ENCODE peak calls at places on chromosomes 11 and 22, in seven cellular contexts. X is EL; C is stimulated activated CD4-positive, alpha-beta T cell treated with anti-CD3 and anti-CD28 coated beads, Interleukin-15, amount 100 ng/mL, for 1 hour; D is iPS-NIHi11; B is GM20000; K is psoas muscle; N is stimulated activated naive CD4-positive, alpha-beta T cell treated with Interleukin-2 at 50 U/mL for 16 hours. T is an unnamed sample.
A peak's percentile ranks its signal among the peaks of the same experiment; 100 is the strongest.

GRCh38 chr11:12531681-12532080 is 142.5 kb upstream of the TEAD1 start:
- DNase-seq in X (no peak), C (no peak), D (no peak), B (no peak), K (no peak), N (no peak), T (no peak)

GRCh38 chr22:24440270-24440717 is 12.9 kb downstream of the ADORA2A start:
- DNase-seq in X (no peak), C (no peak), D (no peak), B (no peak), K (peak; percentile 46), N (no peak), T (no peak)

GRCh38 chr11:47863189-47863892 is 15.2 kb upstream of the NUP160 start:
- DNase-seq in X (peak; percentile 87), C (no peak), D (no peak), B (no peak), K (no peak), N (no peak), T (no peak)

GRCh38 chr11:116364357-116364756 is 408.4 kb downstream of the BUD13 start:
- DNase-seq in X (no peak), C (no peak), D (no peak), B (no peak), K (no peak), N (no peak), T (no peak)

GRCh38 chr11:73475549-73475948 is 99.3 kb downstream of the RELT start:
- DNase-seq in X (no peak), C (no peak), D (no peak), B (no peak), K (no peak), N (no peak), T (no peak)

GRCh38 chr11:47589103-47589502 is 2.6 kb downstream of the FAM180B start:
- DNase-seq in X (no peak), C (no peak), D (no peak), B (no peak), K (no peak), N (no peak), T (no peak)

GRCh38 chr11:35927067-35927466 is 16.8 kb upstream of the LDLRAD3 start:
- DNase-seq in X (no peak), C (no peak), D (no peak), B (no peak), K (no peak), N (no peak), T (no peak)

GRCh38 chr22:24758164-24758799 is 16.2 kb downstream of the PIWIL3 start:
- DNase-seq in X (peak; percentile 59), C (peak; percentile 10), D (peak; percentile 54), B (peak; percentile 63), K (no peak), N (peak; percentile 15), T (no peak)

GRCh38 chr22:28978158-28978557 is 83.5 kb downstream of the C22orf31 start:
- DNase-seq in X (peak; percentile 33), C (no peak), D (no peak), B (no peak), K (peak; percentile 77), N (no peak), T (no peak)

GRCh38 chr11:87417951-87418350 is 380.2 kb downstream of the TMEM135 start:
- DNase-seq in X (no peak), C (no peak), D (no peak), B (no peak), K (no peak), N (no peak), T (peak; percentile 68)

GRCh38 chr11:64038500-64038899 is 2.8 kb downstream of the FLRT1 start:
- DNase-seq in X (no peak), C (no peak), D (no peak), B (no peak), K (no peak), N (no peak), T (no peak)

GRCh38 chr11:86624366-86624765 is 48.0 kb downstream of the ME3 start:
- DNase-seq in X (no peak), C (no peak), D (no peak), B (no peak), K (no peak), N (no peak), T (no peak)

GRCh38 chr11:68839953-68840641 is 1.6 kb downstream of the CPT1A start:
- DNase-seq in X (peak; percentile 42), C (no peak), D (peak; percentile 64), B (peak; percentile 58), K (no peak), N (no peak), T (no peak)

GRCh38 chr11:118087933-118088332 is 1.2 kb upstream of the SMIM35 start:
- DNase-seq in X (no peak), C (no peak), D (no peak), B (no peak), K (no peak), N (no peak), T (no peak)

GRCh38 chr11:105005451-105005845 is 17.5 kb downstream of the CASP5 start:
- DNase-seq in X (no peak), C (no peak), D (no peak), B (no peak), K (no peak), N (no peak), T (no peak)

GRCh38 chr11:96299155-96299883 is 43.7 kb downstream of the MAML2 start:
- DNase-seq in X (no peak), C (no peak), D (no peak), B (no peak), K (no peak), N (no peak), T (no peak)

GRCh38 chr22:46638601-46639431 is 18.6 kb downstream of the GRAMD4 start:
- DNase-seq in X (no peak), C (no peak), D (no peak), B (no peak), K (no peak), N (no peak), T (no peak)

GRCh38 chr22:41256254-41256897 is 15.6 kb upstream of the CHADL start:
- DNase-seq in X (peak; percentile 70), C (no peak), D (no peak), B (no peak), K (no peak), N (no peak), T (no peak)

GRCh38 chr22:20606041-20606783 is 98.8 kb downstream of the MED15 start:
- DNase-seq in X (peak; percentile 53), C (peak; percentile 26), D (peak; percentile 90), B (peak; percentile 78), K (no peak), N (peak; percentile 50), T (peak; percentile 85)

GRCh38 chr11:16750417-16750816 is 12.0 kb downstream of the C11orf58 start:
- DNase-seq in X (no peak), C (no peak), D (no peak), B (no peak), K (no peak), N (no peak), T (no peak)

GRCh38 chr11:1641096-1641495 is 11.5 kb downstream of the KRTAP5-5 start:
- DNase-seq in X (no peak), C (no peak), D (no peak), B (no peak), K (peak; percentile 26), N (no peak), T (no peak)

GRCh38 chr11:77596626-77597025 is 6.9 kb downstream of the AQP11 start:
- DNase-seq in X (peak; percentile 67), C (no peak), D (no peak), B (no peak), K (no peak), N (no peak), T (no peak)

GRCh38 chr11:9633674-9634073 is 30.2 kb upstream of the SWAP70 start:
- DNase-seq in X (no peak), C (no peak), D (no peak), B (no peak), K (no peak), N (no peak), T (no peak)

GRCh38 chr22:20315337-20316216 is 4.3 kb downstream of the DGCR6L start:
- DNase-seq in X (no peak), C (no peak), D (no peak), B (no peak), K (no peak), N (no peak), T (no peak)

GRCh38 chr11:11279956-11280689 is 72.9 kb downstream of the CSNK2A3 start:
- DNase-seq in X (no peak), C (no peak), D (peak; percentile 40), B (no peak), K (no peak), N (no peak), T (no peak)

GRCh38 chr11:790721-791564 is 1.1 kb upstream of the CEND1 start:
- DNase-seq in X (peak; percentile 43), C (no peak), D (peak; percentile 70), B (no peak), K (peak; percentile 59), N (no peak), T (no peak)

GRCh38 chr22:43343262-43343988 is at the start of gene SCUBE1:
- DNase-seq in X (peak; percentile 17), C (no peak), D (peak; percentile 100), B (peak; percentile 76), K (peak; percentile 73), N (peak; percentile 19), T (peak; percentile 97)

GRCh38 chr11:134585666-134586285 is 173.7 kb upstream of the B3GAT1 start:
- DNase-seq in X (no peak), C (no peak), D (no peak), B (no peak), K (no peak), N (no peak), T (no peak)

GRCh38 chr11:122756417-122756816 is 81.9 kb upstream of the CRTAM start:
- DNase-seq in X (no peak), C (peak; percentile 19), D (no peak), B (peak; percentile 52), K (no peak), N (no peak), T (no peak)

GRCh38 chr11:77091146-77091940 is 11.3 kb upstream of the OMP start:
- DNase-seq in X (peak; percentile 64), C (peak; percentile 53), D (peak; percentile 95), B (peak; percentile 91), K (peak; percentile 87), N (peak; percentile 65), T (peak; percentile 89)

GRCh38 chr11:17371614-17372013 is 16.8 kb downstream of the KCNJ11 start:
- DNase-seq in X (no peak), C (no peak), D (no peak), B (no peak), K (no peak), N (no peak), T (no peak)

GRCh38 chr11:112655386-112655785 is 305.8 kb upstream of the NCAM1 start:
- DNase-seq in X (peak; percentile 35), C (no peak), D (no peak), B (no peak), K (peak; percentile 91), N (no peak), T (no peak)

T was measured in D341Med.